ENCODE peak calls at places on chromosomes 16 and 17, in ten cellular contexts. X is DMS 273 treated with DMSO at 0.1 percent for 48 hours, H is GM19239, N is cardiac fibroblast, T is adipocyte, D is NT2/D1, P is stomach, Y is NCI-H2029 treated with DMSO at 0.1 percent for 48 hours, K is cardiac muscle cell, F is RPMI8226. G is an unnamed sample.

GRCh38 chr17:83185023-83186002 is 105.9 kb downstream of the METRNL start:
- DNase-seq in X (no peak), H (no peak), N (no peak), T (no peak), D (no peak), P (no peak), Y (no peak), K (no peak), F (no peak), G (no peak)

GRCh38 chr17:66462010-66462409 is 159.6 kb downstream of the PRKCA start:
- DNase-seq in X (no peak), H (no peak), N (no peak), T (no peak), D (no peak), P (no peak), Y (no peak), K (no peak), F (no peak), G (no peak)

GRCh38 chr17:44354582-44355309 is 8.9 kb downstream of the FAM171A2 start:
- DNase-seq in X (no peak), H (peak), N (no peak), T (no peak), D (no peak), P (no peak), Y (no peak), K (peak), F (peak), G (peak)

GRCh38 chr17:52536466-52536865 is 378.0 kb upstream of the CA10 start:
- DNase-seq in X (peak), H (no peak), N (no peak), T (no peak), D (no peak), P (no peak), Y (no peak), K (no peak), F (no peak), G (no peak)

GRCh38 chr17:30253316-30253715 is 17.8 kb upstream of the SLC6A4 start:
- DNase-seq in X (no peak), H (no peak), N (no peak), T (no peak), D (no peak), P (peak), Y (no peak), K (no peak), F (no peak), G (no peak)

GRCh38 chr17:33732116-33732515 is 439.0 kb upstream of the ASIC2 start:
- DNase-seq in X (no peak), H (no peak), N (peak), T (peak), D (no peak), P (no peak), Y (no peak), K (peak), F (peak), G (peak)

GRCh38 chr17:34720760-34721159 is 141.4 kb downstream of the TMEM132E start:
- DNase-seq in X (no peak), H (no peak), N (no peak), T (no peak), D (no peak), P (no peak), Y (no peak), K (no peak), F (no peak), G (no peak)

GRCh38 chr16:48110982-48111381 is 44.8 kb downstream of the ABCC12 start:
- DNase-seq in X (no peak), H (no peak), N (no peak), T (no peak), D (no peak), P (no peak), Y (no peak), K (no peak), F (no peak), G (no peak)

GRCh38 chr17:79974786-79975497 is 60.7 kb downstream of the TBC1D16 start:
- DNase-seq in X (no peak), H (no peak), N (no peak), T (no peak), D (no peak), P (peak), Y (no peak), K (no peak), F (peak), G (no peak)

GRCh38 chr17:40646791-40647548 is 648 bp downstream of the SMARCE1 start:
- DNase-seq in X (no peak), H (peak), N (peak), T (peak), D (no peak), P (no peak), Y (peak), K (peak), F (peak), G (peak)

GRCh38 chr17:67615011-67615561 is 102.7 kb upstream of the NOL11 start:
- DNase-seq in X (peak), H (no peak), N (peak), T (no peak), D (no peak), P (no peak), Y (peak), K (no peak), F (no peak), G (no peak)

GRCh38 chr16:84703671-84704070 is 3.9 kb downstream of the USP10 start:
- DNase-seq in X (no peak), H (no peak), N (no peak), T (no peak), D (no peak), P (no peak), Y (no peak), K (no peak), F (no peak), G (no peak)

GRCh38 chr16:6977291-6977690 is 355.4 kb upstream of the RBFOX1 start:
- DNase-seq in X (no peak), H (no peak), N (no peak), T (no peak), D (no peak), P (no peak), Y (no peak), K (no peak), F (no peak), G (no peak)